ENCODE peak calls at places on chromosomes 11 and 22, in six cellular contexts. L, G, S, O, A and F are unnamed samples.

GRCh38 chr11:78397398-78397797 is 20.2 kb downstream of the GAB2 start:
- DNase-seq in L (no peak), G (no peak), S (no peak), O (no peak), A (no peak), F (no peak)

GRCh38 chr11:44604171-44604581 is 38.7 kb downstream of the CD82 start:
- DNase-seq in L (no peak), G (peak; percentile 15), S (no peak), O (no peak), A (no peak), F (no peak)

GRCh38 chr11:133579165-133580031 is 47.1 kb upstream of the OPCML start:
- DNase-seq in L (no peak), G (no peak), S (no peak), O (no peak), A (no peak), F (no peak)

GRCh38 chr11:30960387-30960992 is 374.3 kb upstream of the MPPED2 start:
- DNase-seq in L (no peak), G (peak; percentile 71), S (no peak), O (no peak), A (no peak), F (no peak)

GRCh38 chr11:64771861-64772260 is 6.5 kb downstream of the SF1 start:
- DNase-seq in L (no peak), G (no peak), S (peak; percentile 42), O (no peak), A (no peak), F (no peak)

GRCh38 chr22:45125198-45125597 is 38.5 kb upstream of the NUP50 start:
- DNase-seq in L (no peak), G (no peak), S (no peak), O (no peak), A (no peak), F (no peak)

GRCh38 chr11:28615542-28615941 is 507.4 kb downstream of the METTL15 start:
- DNase-seq in L (no peak), G (no peak), S (no peak), O (no peak), A (no peak), F (no peak)

GRCh38 chr11:96328395-96329010 is 14.5 kb downstream of the MAML2 start:
- DNase-seq in L (no peak), G (no peak), S (no peak), O (no peak), A (no peak), F (no peak)

GRCh38 chr11:113550179-113550578 is 75.0 kb upstream of the DRD2 start:
- DNase-seq in L (no peak), G (no peak), S (no peak), O (no peak), A (no peak), F (no peak)

GRCh38 chr11:2142762-2143202 is 3.6 kb upstream of the IGF2 start:
- DNase-seq in L (no peak), G (no peak), S (peak; percentile 70), O (no peak), A (no peak), F (no peak)

GRCh38 chr11:32893091-32893946 is 708 bp downstream of the QSER1 start:
- DNase-seq in L (peak; percentile 79), G (peak; percentile 45), S (peak; percentile 68), O (peak; percentile 40), A (peak; percentile 34), F (peak; percentile 46)

GRCh38 chr22:40453676-40454075 is 83.3 kb downstream of the SGSM3 start:
- DNase-seq in L (no peak), G (no peak), S (no peak), O (no peak), A (no peak), F (no peak)

GRCh38 chr11:44568358-44568705 is 2.9 kb downstream of the CD82 start:
- DNase-seq in L (peak; percentile 50), G (no peak), S (no peak), O (no peak), A (no peak), F (no peak)

GRCh38 chr11:64810891-64811272 is 531 bp upstream of the MEN1 start:
- DNase-seq in L (no peak), G (peak; percentile 52), S (no peak), O (no peak), A (no peak), F (peak; percentile 56)

GRCh38 chr11:122398167-122398566 is 257.4 kb upstream of the UBASH3B start:
- DNase-seq in L (no peak), G (no peak), S (no peak), O (no peak), A (no peak), F (no peak)

GRCh38 chr22:38284042-38284402 is 11.2 kb upstream of the TMEM184B start:
- DNase-seq in L (no peak), G (no peak), S (no peak), O (no peak), A (no peak), F (no peak)

GRCh38 chr11:2725367-2726300 is 25.8 kb upstream of the KCNQ1OT1 start:
- DNase-seq in L (peak; percentile 90), G (no peak), S (no peak), O (no peak), A (no peak), F (no peak)

GRCh38 chr22:29331213-29331612 is 15.7 kb upstream of the RASL10A start:
- DNase-seq in L (no peak), G (no peak), S (no peak), O (no peak), A (no peak), F (no peak)

GRCh38 chr11:94315664-94316063 is 11.3 kb downstream of the IZUMO1R start:
- DNase-seq in L (no peak), G (no peak), S (no peak), O (no peak), A (no peak), F (no peak)

GRCh38 chr11:14905104-14906033 is 13.3 kb upstream of the CYP2R1 start:
- DNase-seq in L (peak; percentile 81), G (no peak), S (peak; percentile 48), O (peak; percentile 85), A (no peak), F (peak; percentile 67)

GRCh38 chr22:32996702-32997101 is 61.5 kb downstream of the SYN3 start:
- DNase-seq in L (peak; percentile 92), G (no peak), S (no peak), O (no peak), A (no peak), F (no peak)

GRCh38 chr22:23926561-23926960 is 32.4 kb downstream of the MIF start:
- DNase-seq in L (no peak), G (no peak), S (no peak), O (no peak), A (no peak), F (no peak)

GRCh38 chr11:12989428-12990242 is 19.5 kb upstream of the RASSF10 start:
- DNase-seq in L (no peak), G (no peak), S (no peak), O (no peak), A (no peak), F (no peak)

GRCh38 chr11:7019500-7020182 is 505 bp downstream of the ZNF214 start:
- DNase-seq in L (peak; percentile 73), G (no peak), S (no peak), O (no peak), A (peak; percentile 42), F (no peak)

GRCh38 chr11:1636291-1636950 is 6.8 kb downstream of the KRTAP5-5 start:
- DNase-seq in L (peak; percentile 70), G (no peak), S (no peak), O (no peak), A (no peak), F (no peak)

GRCh38 chr11:96001037-96001436 is 77.1 kb upstream of the MTMR2 start:
- DNase-seq in L (peak; percentile 92), G (no peak), S (no peak), O (no peak), A (no peak), F (no peak)

GRCh38 chr11:2812371-2812991 is 73.1 kb downstream of the CDKN1C start:
- DNase-seq in L (peak; percentile 89), G (no peak), S (no peak), O (no peak), A (no peak), F (no peak)

GRCh38 chr11:88281317-88281712 is 56.2 kb downstream of the CTSC start:
- DNase-seq in L (no peak), G (no peak), S (no peak), O (no peak), A (no peak), F (no peak)

GRCh38 chr11:67252831-67253239 is 13.4 kb upstream of the GRK2 start:
- DNase-seq in L (no peak), G (no peak), S (no peak), O (no peak), A (no peak), F (no peak)

GRCh38 chr11:35139883-35140282 is 912 bp downstream of the CD44 start:
- DNase-seq in L (no peak), G (peak; percentile 53), S (no peak), O (no peak), A (no peak), F (no peak)

GRCh38 chr11:92739020-92739419 is 230.4 kb upstream of the MTNR1B start:
- DNase-seq in L (no peak), G (no peak), S (no peak), O (no peak), A (no peak), F (no peak)

GRCh38 chr22:40535189-40535512 is 101.4 kb downstream of the MRTFA start:
- DNase-seq in L (no peak), G (no peak), S (no peak), O (no peak), A (no peak), F (no peak)